ENCODE peak calls at places on chromosomes 1 and 21, in ten cellular contexts. O is pancreas; G is ascending aorta; M is fibroblast of lung; V is testis; F is CD8-positive, alpha-beta T cell; S is tibial artery; X is transverse colon; A is adrenal gland; D is right lobe of liver. P is an unnamed sample.

GRCh38 chr1:177384461-177384860 is 213.7 kb downstream of the BRINP2 start:
- DNase-seq in D (no peak), S (no peak), X (no peak), A (no peak), O (no peak), V (no peak), G (no peak), F (no peak), M (peak; percentile 41), P (no peak)

GRCh38 chr1:203265541-203265940 is 36.1 kb upstream of the CHIT1 start:
- DNase-seq in G (no peak), M (no peak), D (no peak), V (no peak), S (no peak), A (no peak), F (no peak), X (no peak), O (no peak), P (no peak)

GRCh38 chr1:218273757-218274505 is 11.2 kb upstream of the RRP15 start:
- DNase-seq in F (no peak), X (no peak), A (no peak), M (no peak), G (no peak), D (no peak), S (no peak), V (no peak), O (no peak), P (no peak)

GRCh38 chr1:109821831-109822745 is 58.4 kb upstream of the EPS8L3 start:
- DNase-seq in S (peak; percentile 86), X (no peak), V (no peak), M (peak; percentile 62), A (peak; percentile 79), F (no peak), O (no peak), G (peak; percentile 47), D (no peak), P (no peak)

GRCh38 chr1:168939131-168939946 is 167.2 kb upstream of the ATP1B1 start:
- DNase-seq in S (no peak), O (no peak), M (no peak), F (no peak), V (no peak), G (no peak), D (no peak), A (no peak), X (no peak), P (no peak)

GRCh38 chr1:38534473-38534823 is 325.1 kb downstream of the RRAGC start:
- DNase-seq in M (no peak), D (no peak), X (no peak), O (no peak), F (no peak), V (no peak), G (no peak), A (no peak), S (no peak), P (no peak)

GRCh38 chr1:65319141-65319540 is 9.8 kb downstream of the DNAJC6 start:
- DNase-seq in V (no peak), A (no peak), F (no peak), D (no peak), M (no peak), G (no peak), X (no peak), S (no peak), O (no peak), P (no peak)

GRCh38 chr1:198117267-198117666 is 39.5 kb upstream of the NEK7 start:
- DNase-seq in G (no peak), M (no peak), V (no peak), D (no peak), O (no peak), S (no peak), X (no peak), F (no peak), A (no peak), P (no peak)

GRCh38 chr1:30200161-30200560 is 523.2 kb downstream of the MATN1 start:
- DNase-seq in D (no peak), O (no peak), M (no peak), V (no peak), S (no peak), X (no peak), G (no peak), F (no peak), A (no peak), P (no peak)

GRCh38 chr1:111798580-111798979 is 42.9 kb downstream of the DDX20 start:
- DNase-seq in M (no peak), A (no peak), O (no peak), F (no peak), S (no peak), V (no peak), X (no peak), G (no peak), D (no peak), P (no peak)

GRCh38 chr1:229270547-229271447 is at the start of gene RAB4A:
- DNase-seq in F (peak; percentile 71), M (peak; percentile 87), S (peak; percentile 88), G (peak; percentile 40), D (peak; percentile 95), O (peak; percentile 96), V (peak; percentile 86), A (peak; percentile 88), X (peak; percentile 92), P (peak; percentile 90)

GRCh38 chr1:229273507-229274232 is 2.8 kb downstream of the RAB4A start:
- DNase-seq in D (peak; percentile 73), G (no peak), F (no peak), M (no peak), A (no peak), V (no peak), X (no peak), O (no peak), S (no peak), P (no peak)

GRCh38 chr1:229268505-229268904 is 2.4 kb upstream of the RAB4A start:
- DNase-seq in M (no peak), D (no peak), V (no peak), X (no peak), G (no peak), S (no peak), A (no peak), O (no peak), F (no peak), P (no peak)

GRCh38 chr1:229272164-229273158 is 1.6 kb downstream of the RAB4A start:
- DNase-seq in V (no peak), D (no peak), F (no peak), O (no peak), X (no peak), A (no peak), M (no peak), S (no peak), G (no peak), P (no peak)

DNA sequence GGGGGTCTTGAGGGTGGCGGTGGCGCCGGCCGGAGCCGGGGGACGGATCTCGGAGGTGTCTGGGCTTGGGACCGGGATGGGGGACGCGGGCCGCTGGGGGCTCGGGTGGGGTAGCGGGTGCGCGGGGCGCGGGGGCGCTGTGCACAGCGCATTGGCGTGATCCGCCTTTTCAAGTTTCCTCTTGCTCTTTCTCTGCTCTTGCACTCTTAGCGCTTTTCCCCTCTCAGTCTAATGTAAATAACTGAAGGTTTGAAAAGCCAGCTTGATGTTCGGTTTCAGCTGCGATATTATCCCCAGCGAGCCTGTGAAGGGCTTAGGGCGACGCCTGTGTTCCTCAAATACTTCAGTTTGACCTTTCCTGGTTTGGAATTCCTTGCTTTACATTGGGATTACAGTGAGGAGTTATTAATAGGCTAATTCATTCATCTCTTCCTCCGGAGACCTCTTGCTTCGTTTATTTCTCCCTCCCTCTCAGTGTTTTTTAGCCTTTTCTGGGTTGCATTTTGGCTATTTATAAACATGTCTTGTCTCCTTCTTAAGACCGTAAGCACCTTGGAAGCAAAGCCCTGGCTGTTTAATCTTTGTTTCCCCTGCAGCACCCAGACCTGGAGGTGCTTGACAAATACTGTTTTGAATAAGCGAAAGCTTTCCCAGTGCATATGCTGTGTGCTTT is 673 bp downstream of the RAB4A start:
- DNase-seq in M (peak; percentile 43), G (no peak), A (no peak), X (peak; percentile 50), F (peak; percentile 31), V (peak; percentile 55), S (no peak), D (no peak), O (no peak), P (peak; percentile 38)
- TF ChIP-seq CTCF in M (no peak), G (no peak), A (no peak), X (no peak), F (no peak), V (no peak), S (no peak), D (no peak), O (no peak), P (peak; percentile 10)

GRCh38 chr21:9738527-9738926 is 782.9 kb upstream of the TPTE start:
- DNase-seq in O (no peak), G (no peak), S (no peak), A (no peak), V (no peak), M (no peak), F (no peak), D (no peak), X (no peak), P (no peak)
- H3K9me3 ChIP-seq in O (no peaks in the 10 kb centered on the region), G (peaks cover 11% of the 10 kb centered on the region), S (no peaks in the 10 kb centered on the region), A (no peaks in the 10 kb centered on the region), V (no peaks in the 10 kb centered on the region), M (no peaks in the 10 kb centered on the region), F (peaks cover 9% of the 10 kb centered on the region), D (no peaks in the 10 kb centered on the region), X (peaks cover 47% of the 10 kb centered on the region), P (peaks cover 2% of the 10 kb centered on the region)

DNA sequence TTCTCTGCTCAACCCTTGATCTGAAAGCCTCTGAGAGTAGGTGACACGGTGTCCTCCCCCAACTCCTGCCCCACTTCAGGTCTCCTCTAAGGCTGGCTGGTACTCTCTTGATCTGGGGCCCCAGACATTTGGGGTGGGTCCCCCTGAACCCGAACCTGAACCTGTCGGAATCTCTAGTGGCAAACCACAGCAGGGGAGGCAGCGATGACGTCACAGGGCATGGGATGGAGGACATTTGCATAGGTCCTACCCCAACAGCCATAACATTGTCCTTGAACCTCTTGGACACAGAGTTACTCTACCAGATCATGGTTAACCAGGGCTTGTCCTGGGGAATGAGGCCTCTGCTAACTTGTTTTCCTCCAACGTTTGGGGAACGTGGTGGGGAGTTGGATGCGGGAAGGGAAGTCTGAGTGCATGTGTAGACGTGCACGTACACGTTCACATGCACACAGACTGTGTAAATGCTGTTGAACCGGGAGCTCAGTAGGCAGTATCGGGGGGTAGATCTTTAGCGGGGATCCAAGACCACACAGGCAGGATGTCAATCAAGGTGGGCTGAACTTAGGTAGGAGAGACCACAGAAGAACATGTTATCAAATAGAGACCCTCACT is 32.4 kb downstream of the CITED4 start:
- DNase-seq in F (no peak), V (no peak), O (no peak), A (no peak), S (no peak), D (no peak), M (no peak), X (no peak), G (no peak), P (no peak)
- TF ChIP-seq CTCF in F (no peak), V (no peak), O (no peak), A (no peak), S (no peak), D (no peak), M (no peak), X (no peak), G (no peak), P (no peak)

GRCh38 chr21:26273686-26274313 is 103.2 kb upstream of the APP start:
- DNase-seq in F (no peak), V (no peak), A (no peak), X (no peak), G (no peak), S (no peak), O (no peak), M (no peak), D (no peak), P (no peak)
- H3K9me3 ChIP-seq in F (peaks cover 12% of the 10 kb centered on the region), V (no peaks in the 10 kb centered on the region), A (no peaks in the 10 kb centered on the region), X (peaks cover 26% of the 10 kb centered on the region), G (peaks cover 28% of the 10 kb centered on the region), S (peaks cover 22% of the 10 kb centered on the region), O (no peaks in the 10 kb centered on the region), M (no peaks in the 10 kb centered on the region), D (peaks cover 12% of the 10 kb centered on the region), P (no peaks in the 10 kb centered on the region)